ENCODE peak calls at places on chromosome 19, in five cellular contexts. E, O, B, J and Q are unnamed samples.

GRCh38 chr19:10096615-10096963 is 5.9 kb downstream of the ANGPTL6 start:
- DNase-seq in J (no peak), E (no peak), B (no peak), O (no peak), Q (no peak)

GRCh38 chr19:40366697-40367561 is 18.4 kb downstream of the PLD3 start:
- DNase-seq in O (no peak), B (no peak), J (no peak), E (peak), Q (no peak)

GRCh38 chr19:1608414-1609391 is 3.4 kb upstream of the UQCR11 start:
- DNase-seq in E (no peak), B (no peak), J (peak), O (no peak), Q (peak)

GRCh38 chr19:6911523-6911922 is 24.1 kb downstream of the ADGRE1 start:
- DNase-seq in O (no peak), J (no peak), B (no peak), E (no peak), Q (no peak)

GRCh38 chr19:38564981-38565685 is 52.6 kb downstream of the MAP4K1 start:
- DNase-seq in J (no peak), E (peak), O (no peak), B (no peak), Q (no peak)

GRCh38 chr19:32719611-32720059 is at the start of gene TDRD12:
- DNase-seq in O (no peak), E (no peak), B (no peak), J (no peak), Q (no peak)

GRCh38 chr19:399370-399769 is 9.6 kb downstream of the C2CD4C start:
- DNase-seq in O (no peak), J (no peak), E (no peak), B (no peak), Q (no peak)

GRCh38 chr19:7654401-7654800 is 14.4 kb upstream of the RETN start:
- DNase-seq in E (no peak), J (no peak), O (no peak), B (no peak), Q (no peak)

GRCh38 chr19:6891761-6892385 is 4.5 kb downstream of the ADGRE1 start:
- DNase-seq in J (peak), O (no peak), E (no peak), B (no peak), Q (no peak)

GRCh38 chr19:1091544-1092175 is 3.5 kb downstream of the POLR2E start:
- DNase-seq in B (no peak), E (no peak), J (no peak), O (no peak), Q (no peak)

GRCh38 chr19:34837262-34837661 is 64.2 kb upstream of the ZNF599 start:
- DNase-seq in E (peak), J (no peak), O (peak), B (no peak), Q (peak)

GRCh38 chr19:17954401-17954800 is 12.5 kb upstream of the KCNN1 start:
- DNase-seq in B (no peak), O (no peak), E (no peak), J (no peak), Q (no peak)

GRCh38 chr19:45801603-45802175 is 9.0 kb upstream of the DMWD start:
- DNase-seq in J (no peak), O (no peak), B (no peak), E (no peak), Q (no peak)

GRCh38 chr19:1240925-1241324 is 626 bp upstream of the ATP5F1D start:
- DNase-seq in E (no peak), O (no peak), J (no peak), B (no peak), Q (no peak)

GRCh38 chr19:10020851-10021250 is 7.6 kb downstream of the RDH8 start:
- DNase-seq in J (no peak), B (no peak), E (no peak), O (no peak), Q (no peak)

GRCh38 chr19:47446534-47447469 is 24.9 kb downstream of the SLC8A2 start:
- DNase-seq in J (no peak), O (no peak), E (peak), B (no peak), Q (peak)

GRCh38 chr19:17205237-17206140 is 9.7 kb upstream of the USE1 start:
- DNase-seq in B (no peak), E (peak), J (peak), O (peak), Q (peak)

GRCh38 chr19:8835877-8836276 is 3.7 kb downstream of the MBD3L1 start:
- DNase-seq in E (no peak), O (no peak), J (no peak), B (no peak), Q (no peak)

GRCh38 chr19:44897835-44898234 is 6.8 kb downstream of the TOMM40 start:
- DNase-seq in O (no peak), E (no peak), J (no peak), B (no peak), Q (no peak)

GRCh38 chr19:51107406-51108065 is 673 bp downstream of the CTU1 start:
- DNase-seq in J (no peak), B (no peak), O (no peak), E (peak), Q (no peak)

GRCh38 chr19:23415561-23416191 is 20.4 kb upstream of the ZNF91 start:
- DNase-seq in J (no peak), E (peak), B (no peak), O (peak), Q (peak)

GRCh38 chr19:11171144-11171543 is 15.6 kb upstream of the SPC24 start:
- DNase-seq in E (no peak), J (no peak), B (no peak), O (no peak), Q (no peak)

GRCh38 chr19:51830263-51830662 is 35.3 kb downstream of the FPR3 start:
- DNase-seq in J (no peak), B (no peak), O (no peak), E (no peak), Q (no peak)

GRCh38 chr19:49749055-49749716 is 13.9 kb downstream of the TSKS start:
- DNase-seq in B (no peak), O (no peak), J (no peak), E (no peak), Q (no peak)

GRCh38 chr19:13095393-13095784 is 7.3 kb downstream of the LYL1 start:
- DNase-seq in J (peak), E (no peak), B (no peak), O (no peak), Q (no peak)

GRCh38 chr19:44476559-44477408 is 23.5 kb downstream of the ZNF180 start:
- DNase-seq in E (no peak), B (no peak), J (peak), O (no peak), Q (no peak)

GRCh38 chr19:51691122-51692064 is 1.7 kb upstream of the SPACA6 start:
- DNase-seq in E (peak), O (no peak), J (no peak), B (no peak), Q (no peak)

GRCh38 chr19:15195381-15195964 is 5.3 kb downstream of the NOTCH3 start:
- DNase-seq in E (peak), O (peak), J (no peak), B (no peak), Q (no peak)

GRCh38 chr19:30450101-30450500 is 77.9 kb downstream of the ZNF536 start:
- DNase-seq in O (peak), E (peak), J (no peak), B (no peak), Q (no peak)

GRCh38 chr19:18292460-18292809 is 11.0 kb upstream of the JUND start:
- DNase-seq in B (no peak), J (no peak), E (no peak), O (no peak), Q (peak)

GRCh38 chr19:1170938-1171754 is 2.9 kb downstream of the SBNO2 start:
- DNase-seq in J (no peak), B (no peak), E (no peak), O (no peak), Q (no peak)

GRCh38 chr19:13842294-13843103 is 34.4 kb upstream of the NANOS3 start:
- DNase-seq in B (no peak), J (peak), O (peak), E (peak), Q (peak)